ENCODE peak calls at places on chromosomes 16 and 17, in ten cellular contexts. One of them, this sample, is unnamed.
A peak's percentile ranks its signal among the peaks of the same experiment; 100 is the strongest.

GRCh38 chr16:17359778-17360177 is 111.0 kb downstream of the XYLT1 start:
- DNase-seq in GM04504: no peak
- DNase-seq in A549: no peak
- DNase-seq in EL: peak; percentile 79
- DNase-seq in AG04450: no peak
- DNase-seq in NCI-H446: peak; percentile 49
- DNase-seq in AG09309: peak; percentile 31
- DNase-seq in endothelial cell of umbilical vein: no peak
- DNase-seq in progenitor cell of endocrine pancreas: no peak
- DNase-seq in RCC 7860: no peak
- DNase-seq in this sample: peak; percentile 89

GRCh38 chr16:73949574-73950348 is 346.9 kb upstream of the PSMD7 start:
- DNase-seq in AG09309: peak; percentile 96
- DNase-seq in RCC 7860: peak; percentile 12
- DNase-seq in progenitor cell of endocrine pancreas: no peak
- DNase-seq in A549: peak; percentile 28
- DNase-seq in EL: peak; percentile 61
- DNase-seq in AG04450: peak; percentile 66
- DNase-seq in endothelial cell of umbilical vein: no peak
- DNase-seq in NCI-H446: no peak
- DNase-seq in GM04504: peak; percentile 85
- DNase-seq in this sample: no peak

GRCh38 chr16:83887564-83887963 is 11.4 kb upstream of the MLYCD start:
- DNase-seq in EL: peak; percentile 6
- DNase-seq in progenitor cell of endocrine pancreas: no peak
- DNase-seq in endothelial cell of umbilical vein: no peak
- DNase-seq in GM04504: no peak
- DNase-seq in AG04450: no peak
- DNase-seq in NCI-H446: no peak
- DNase-seq in A549: no peak
- DNase-seq in RCC 7860: no peak
- DNase-seq in AG09309: no peak
- DNase-seq in this sample: no peak

GRCh38 chr17:44961921-44962350 is 6.2 kb downstream of the C1QL1 start:
- DNase-seq in A549: peak; percentile 62
- DNase-seq in AG04450: no peak
- DNase-seq in progenitor cell of endocrine pancreas: no peak
- DNase-seq in GM04504: no peak
- DNase-seq in RCC 7860: no peak
- DNase-seq in NCI-H446: peak; percentile 28
- DNase-seq in AG09309: no peak
- DNase-seq in EL: no peak
- DNase-seq in endothelial cell of umbilical vein: no peak
- DNase-seq in this sample: no peak

GRCh38 chr17:64694207-64694606 is 32.1 kb upstream of the SMURF2 start:
- DNase-seq in progenitor cell of endocrine pancreas: no peak
- DNase-seq in A549: peak; percentile 87
- DNase-seq in EL: peak; percentile 77
- DNase-seq in NCI-H446: peak; percentile 19
- DNase-seq in RCC 7860: peak; percentile 90
- DNase-seq in GM04504: no peak
- DNase-seq in AG04450: no peak
- DNase-seq in endothelial cell of umbilical vein: peak; percentile 95
- DNase-seq in AG09309: no peak
- DNase-seq in this sample: peak; percentile 97

GRCh38 chr17:80695979-80696378 is 151.3 kb downstream of the RPTOR start:
- DNase-seq in EL: no peak
- DNase-seq in NCI-H446: peak; percentile 65
- DNase-seq in RCC 7860: no peak
- DNase-seq in AG04450: no peak
- DNase-seq in AG09309: no peak
- DNase-seq in progenitor cell of endocrine pancreas: no peak
- DNase-seq in GM04504: no peak
- DNase-seq in endothelial cell of umbilical vein: peak; percentile 21
- DNase-seq in A549: no peak
- DNase-seq in this sample: no peak

GRCh38 chr16:57023541-57024249 is 34.3 kb downstream of the NLRC5 start:
- DNase-seq in AG04450: no peak
- DNase-seq in RCC 7860: no peak
- DNase-seq in NCI-H446: no peak
- DNase-seq in AG09309: no peak
- DNase-seq in EL: no peak
- DNase-seq in A549: no peak
- DNase-seq in GM04504: no peak
- DNase-seq in endothelial cell of umbilical vein: no peak
- DNase-seq in progenitor cell of endocrine pancreas: no peak
- DNase-seq in this sample: no peak

GRCh38 chr17:75557075-75557851 is 30.3 kb upstream of the MYO15B start:
- DNase-seq in AG09309: no peak
- DNase-seq in endothelial cell of umbilical vein: no peak
- DNase-seq in EL: peak; percentile 82
- DNase-seq in progenitor cell of endocrine pancreas: peak; percentile 79
- DNase-seq in A549: peak; percentile 94
- DNase-seq in AG04450: no peak
- DNase-seq in NCI-H446: peak; percentile 74
- DNase-seq in RCC 7860: peak; percentile 97
- DNase-seq in GM04504: peak; percentile 18
- DNase-seq in this sample: no peak

GRCh38 chr16:82070656-82071369 is 35.8 kb downstream of the HSD17B2 start:
- DNase-seq in AG04450: peak; percentile 26
- DNase-seq in GM04504: no peak
- DNase-seq in NCI-H446: no peak
- DNase-seq in EL: peak; percentile 83
- DNase-seq in endothelial cell of umbilical vein: no peak
- DNase-seq in AG09309: peak; percentile 23
- DNase-seq in RCC 7860: no peak
- DNase-seq in A549: peak; percentile 6
- DNase-seq in progenitor cell of endocrine pancreas: no peak
- DNase-seq in this sample: peak; percentile 49

GRCh38 chr17:18946536-18946935 is 5.4 kb upstream of the SLC5A10 start:
- DNase-seq in EL: no peak
- DNase-seq in AG04450: no peak
- DNase-seq in AG09309: no peak
- DNase-seq in A549: no peak
- DNase-seq in RCC 7860: no peak
- DNase-seq in progenitor cell of endocrine pancreas: no peak
- DNase-seq in endothelial cell of umbilical vein: no peak
- DNase-seq in GM04504: no peak
- DNase-seq in NCI-H446: no peak
- DNase-seq in this sample: no peak

GRCh38 chr17:77164483-77165030 is 23.8 kb downstream of the SEC14L1 start:
- DNase-seq in progenitor cell of endocrine pancreas: no peak
- DNase-seq in GM04504: no peak
- DNase-seq in A549: no peak
- DNase-seq in RCC 7860: no peak
- DNase-seq in endothelial cell of umbilical vein: peak; percentile 93
- DNase-seq in EL: no peak
- DNase-seq in AG04450: no peak
- DNase-seq in AG09309: no peak
- DNase-seq in NCI-H446: no peak
- DNase-seq in this sample: peak; percentile 92

GRCh38 chr17:51435641-51436091 is 175.3 kb downstream of the UTP18 start:
- DNase-seq in RCC 7860: no peak
- DNase-seq in EL: peak; percentile 42
- DNase-seq in progenitor cell of endocrine pancreas: peak; percentile 71
- DNase-seq in GM04504: no peak
- DNase-seq in endothelial cell of umbilical vein: peak; percentile 51
- DNase-seq in A549: peak; percentile 90
- DNase-seq in NCI-H446: peak; percentile 79
- DNase-seq in AG04450: no peak
- DNase-seq in AG09309: no peak
- DNase-seq in this sample: peak; percentile 61

GRCh38 chr16:10537946-10538345 is 42.5 kb downstream of the EMP2 start:
- DNase-seq in GM04504: no peak
- DNase-seq in EL: no peak
- DNase-seq in NCI-H446: no peak
- DNase-seq in RCC 7860: no peak
- DNase-seq in AG09309: no peak
- DNase-seq in progenitor cell of endocrine pancreas: no peak
- DNase-seq in endothelial cell of umbilical vein: no peak
- DNase-seq in A549: no peak
- DNase-seq in AG04450: no peak
- DNase-seq in this sample: no peak

GRCh38 chr17:3012926-3013581 is 50.4 kb downstream of the OR1D5 start:
- DNase-seq in EL: peak; percentile 58
- DNase-seq in endothelial cell of umbilical vein: peak; percentile 62
- DNase-seq in GM04504: peak; percentile 25
- DNase-seq in progenitor cell of endocrine pancreas: peak; percentile 56
- DNase-seq in AG09309: no peak
- DNase-seq in NCI-H446: peak; percentile 40
- DNase-seq in RCC 7860: peak; percentile 44
- DNase-seq in AG04450: no peak
- DNase-seq in A549: peak; percentile 88
- DNase-seq in this sample: peak; percentile 60

GRCh38 chr17:82892869-82893565 is 53.2 kb upstream of the ZNF750 start:
- DNase-seq in EL: no peak
- DNase-seq in progenitor cell of endocrine pancreas: no peak
- DNase-seq in GM04504: no peak
- DNase-seq in AG09309: no peak
- DNase-seq in AG04450: no peak
- DNase-seq in NCI-H446: no peak
- DNase-seq in endothelial cell of umbilical vein: peak; percentile 47
- DNase-seq in A549: no peak
- DNase-seq in RCC 7860: no peak
- DNase-seq in this sample: no peak

GRCh38 chr17:31425646-31426045 is 34.2 kb downstream of the RAB11FIP4 start:
- DNase-seq in AG04450: no peak
- DNase-seq in RCC 7860: no peak
- DNase-seq in endothelial cell of umbilical vein: no peak
- DNase-seq in NCI-H446: peak; percentile 40
- DNase-seq in AG09309: no peak
- DNase-seq in progenitor cell of endocrine pancreas: no peak
- DNase-seq in EL: no peak
- DNase-seq in GM04504: no peak
- DNase-seq in A549: no peak
- DNase-seq in this sample: no peak

GRCh38 chr16:69413045-69413664 is 11.3 kb upstream of the CYB5B start:
- DNase-seq in EL: no peak
- DNase-seq in AG04450: no peak
- DNase-seq in GM04504: no peak
- DNase-seq in AG09309: no peak
- DNase-seq in NCI-H446: no peak
- DNase-seq in RCC 7860: no peak
- DNase-seq in A549: no peak
- DNase-seq in progenitor cell of endocrine pancreas: no peak
- DNase-seq in endothelial cell of umbilical vein: no peak
- DNase-seq in this sample: no peak

GRCh38 chr16:68756250-68757051 is 19.4 kb downstream of the CDH1 start:
- DNase-seq in endothelial cell of umbilical vein: no peak
- DNase-seq in NCI-H446: no peak
- DNase-seq in GM04504: no peak
- DNase-seq in AG09309: no peak
- DNase-seq in RCC 7860: no peak
- DNase-seq in progenitor cell of endocrine pancreas: no peak
- DNase-seq in A549: peak; percentile 37
- DNase-seq in EL: no peak
- DNase-seq in AG04450: no peak
- DNase-seq in this sample: no peak

GRCh38 chr16:57761957-57762356 is 26.4 kb downstream of the KATNB1 start:
- DNase-seq in progenitor cell of endocrine pancreas: no peak
- DNase-seq in EL: no peak
- DNase-seq in A549: no peak
- DNase-seq in GM04504: no peak
- DNase-seq in AG04450: no peak
- DNase-seq in NCI-H446: no peak
- DNase-seq in RCC 7860: no peak
- DNase-seq in AG09309: no peak
- DNase-seq in endothelial cell of umbilical vein: no peak
- DNase-seq in this sample: no peak

GRCh38 chr16:3878610-3879009 is 1.9 kb downstream of the CREBBP start:
- DNase-seq in A549: no peak
- DNase-seq in NCI-H446: no peak
- DNase-seq in AG09309: no peak
- DNase-seq in GM04504: no peak
- DNase-seq in EL: peak; percentile 32
- DNase-seq in RCC 7860: no peak
- DNase-seq in progenitor cell of endocrine pancreas: no peak
- DNase-seq in endothelial cell of umbilical vein: no peak
- DNase-seq in AG04450: no peak
- DNase-seq in this sample: no peak

GRCh38 chr16:12147681-12148479 is 171.3 kb downstream of the SNX29 start:
- DNase-seq in GM04504: no peak
- DNase-seq in A549: no peak
- DNase-seq in AG04450: no peak
- DNase-seq in RCC 7860: no peak
- DNase-seq in NCI-H446: peak; percentile 50
- DNase-seq in endothelial cell of umbilical vein: no peak
- DNase-seq in AG09309: no peak
- DNase-seq in EL: no peak
- DNase-seq in progenitor cell of endocrine pancreas: no peak
- DNase-seq in this sample: no peak